ENCODE peak calls at places on chromosomes 11 and 22, in nine cellular contexts. One of them, this sample, is unnamed.
A peak's percentile ranks its signal among the peaks of the same experiment; 100 is the strongest.

GRCh38 chr11:12517741-12518140 is 140.4 kb downstream of the PARVA start:
- DNase-seq in psoas muscle: no peak
- DNase-seq in coronary artery: no peak
- DNase-seq in IMR-90: no peak
- DNase-seq in cardiac muscle cell: no peak
- DNase-seq in kidney: no peak
- DNase-seq in CD8-positive, alpha-beta T cell: no peak
- DNase-seq in suprapubic skin: no peak
- DNase-seq in fibroblast of mammary gland: no peak
- DNase-seq in this sample: no peak

GRCh38 chr11:1392561-1392960 is 2.8 kb downstream of the BRSK2 start:
- DNase-seq in psoas muscle: no peak
- DNase-seq in coronary artery: no peak
- DNase-seq in IMR-90: no peak
- DNase-seq in cardiac muscle cell: no peak
- DNase-seq in kidney: peak; percentile 68
- DNase-seq in CD8-positive, alpha-beta T cell: no peak
- DNase-seq in suprapubic skin: no peak
- DNase-seq in fibroblast of mammary gland: no peak
- DNase-seq in this sample: no peak

GRCh38 chr11:9075441-9076000 is 15.9 kb downstream of the SCUBE2 start:
- DNase-seq in psoas muscle: no peak
- DNase-seq in coronary artery: peak; percentile 50
- DNase-seq in IMR-90: no peak
- DNase-seq in cardiac muscle cell: peak; percentile 20
- DNase-seq in kidney: no peak
- DNase-seq in CD8-positive, alpha-beta T cell: no peak
- DNase-seq in suprapubic skin: no peak
- DNase-seq in fibroblast of mammary gland: no peak
- DNase-seq in this sample: no peak

GRCh38 chr11:118406599-118407166 is 5.3 kb downstream of the ATP5MG start:
- DNase-seq in psoas muscle: no peak
- DNase-seq in coronary artery: no peak
- DNase-seq in IMR-90: peak; percentile 39
- DNase-seq in cardiac muscle cell: peak; percentile 26
- DNase-seq in kidney: no peak
- DNase-seq in CD8-positive, alpha-beta T cell: no peak
- DNase-seq in suprapubic skin: no peak
- DNase-seq in fibroblast of mammary gland: peak; percentile 74
- DNase-seq in this sample: no peak

GRCh38 chr22:28958611-28959010 is 75.2 kb downstream of the ZNRF3 start:
- DNase-seq in psoas muscle: no peak
- DNase-seq in coronary artery: no peak
- DNase-seq in IMR-90: peak; percentile 52
- DNase-seq in cardiac muscle cell: peak; percentile 5
- DNase-seq in kidney: no peak
- DNase-seq in CD8-positive, alpha-beta T cell: no peak
- DNase-seq in suprapubic skin: no peak
- DNase-seq in fibroblast of mammary gland: peak; percentile 92
- DNase-seq in this sample: no peak

GRCh38 chr11:68691402-68691784 is 7.0 kb downstream of the GAL start:
- DNase-seq in psoas muscle: no peak
- DNase-seq in coronary artery: no peak
- DNase-seq in IMR-90: no peak
- DNase-seq in cardiac muscle cell: no peak
- DNase-seq in kidney: no peak
- DNase-seq in CD8-positive, alpha-beta T cell: no peak
- DNase-seq in suprapubic skin: peak; percentile 11
- DNase-seq in fibroblast of mammary gland: no peak
- DNase-seq in this sample: no peak

GRCh38 chr11:61401558-61401957 is 9.2 kb downstream of the TMEM216 start:
- DNase-seq in psoas muscle: no peak
- DNase-seq in coronary artery: no peak
- DNase-seq in IMR-90: no peak
- DNase-seq in cardiac muscle cell: no peak
- DNase-seq in kidney: no peak
- DNase-seq in CD8-positive, alpha-beta T cell: no peak
- DNase-seq in suprapubic skin: no peak
- DNase-seq in fibroblast of mammary gland: no peak
- DNase-seq in this sample: no peak

GRCh38 chr11:63905179-63905578 is 11.8 kb downstream of the RCOR2 start:
- DNase-seq in psoas muscle: no peak
- DNase-seq in coronary artery: no peak
- DNase-seq in IMR-90: peak; percentile 19
- DNase-seq in cardiac muscle cell: no peak
- DNase-seq in kidney: no peak
- DNase-seq in CD8-positive, alpha-beta T cell: no peak
- DNase-seq in suprapubic skin: no peak
- DNase-seq in fibroblast of mammary gland: no peak
- DNase-seq in this sample: no peak

GRCh38 chr11:2699185-2699530 is 636 bp downstream of the KCNQ1OT1 start:
- DNase-seq in psoas muscle: no peak
- DNase-seq in coronary artery: peak; percentile 72
- DNase-seq in IMR-90: peak; percentile 9
- DNase-seq in cardiac muscle cell: no peak
- DNase-seq in kidney: peak; percentile 83
- DNase-seq in CD8-positive, alpha-beta T cell: no peak
- DNase-seq in suprapubic skin: peak; percentile 83
- DNase-seq in fibroblast of mammary gland: no peak
- DNase-seq in this sample: no peak

GRCh38 chr11:2696461-2696860 is 3.3 kb downstream of the KCNQ1OT1 start:
- DNase-seq in psoas muscle: no peak
- DNase-seq in coronary artery: no peak
- DNase-seq in IMR-90: no peak
- DNase-seq in cardiac muscle cell: no peak
- DNase-seq in kidney: no peak
- DNase-seq in CD8-positive, alpha-beta T cell: no peak
- DNase-seq in suprapubic skin: no peak
- DNase-seq in fibroblast of mammary gland: no peak
- DNase-seq in this sample: no peak

GRCh38 chr11:2698386-2699184 is 1.2 kb downstream of the KCNQ1OT1 start:
- DNase-seq in psoas muscle: no peak
- DNase-seq in coronary artery: peak; percentile 33
- DNase-seq in IMR-90: no peak
- DNase-seq in cardiac muscle cell: no peak
- DNase-seq in kidney: no peak
- DNase-seq in CD8-positive, alpha-beta T cell: no peak
- DNase-seq in suprapubic skin: no peak
- DNase-seq in fibroblast of mammary gland: peak; percentile 14
- DNase-seq in this sample: no peak

GRCh38 chr11:2699531-2700414 is at the start of gene KCNQ1OT1:
- DNase-seq in psoas muscle: peak; percentile 90
- DNase-seq in coronary artery: peak; percentile 95
- DNase-seq in IMR-90: peak; percentile 92
- DNase-seq in cardiac muscle cell: peak; percentile 95
- DNase-seq in kidney: peak; percentile 97
- DNase-seq in CD8-positive, alpha-beta T cell: peak; percentile 75
- DNase-seq in suprapubic skin: peak; percentile 95
- DNase-seq in fibroblast of mammary gland: peak; percentile 89
- DNase-seq in this sample: peak; percentile 83

DNA sequence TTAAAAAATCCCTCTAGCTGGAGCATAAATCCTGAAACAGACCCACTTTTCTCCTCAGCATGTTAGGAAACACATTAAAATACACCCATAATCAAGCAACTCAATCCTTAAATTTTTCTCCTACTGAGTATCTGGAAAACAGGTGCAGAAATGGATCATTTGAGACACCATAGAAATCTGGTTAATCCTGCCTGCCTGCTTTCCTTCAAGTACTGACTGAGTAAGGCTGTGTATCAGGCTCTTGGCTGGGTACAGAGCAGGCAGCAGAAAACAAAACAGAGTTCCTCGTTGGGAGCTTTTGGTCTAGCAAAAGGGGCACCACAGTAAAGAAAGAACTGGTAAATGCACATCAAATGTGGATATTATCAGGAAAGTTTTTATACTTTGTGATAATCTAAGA is 1.9 kb downstream of the KCNQ1OT1 start:
- DNase-seq in psoas muscle: no peak
- DNase-seq in coronary artery: no peak
- DNase-seq in IMR-90: no peak
- DNase-seq in cardiac muscle cell: no peak
- DNase-seq in kidney: no peak
- DNase-seq in CD8-positive, alpha-beta T cell: no peak
- DNase-seq in suprapubic skin: no peak
- DNase-seq in fibroblast of mammary gland: no peak
- DNase-seq in this sample: no peak
- H3K4me3 ChIP-seq in psoas muscle: peak overlapping the region; percentile 72
- H3K4me3 ChIP-seq in coronary artery: peak overlapping the region; percentile 84
- H3K4me3 ChIP-seq in IMR-90: peak overlapping the region; percentile 71
- H3K4me3 ChIP-seq in cardiac muscle cell: peak overlapping the region; percentile 70
- H3K4me3 ChIP-seq in kidney: peak overlapping the region; percentile 82
- H3K4me3 ChIP-seq in CD8-positive, alpha-beta T cell: no peak overlapping the region
- H3K4me3 ChIP-seq in suprapubic skin: peak overlapping the region; percentile 63
- H3K4me3 ChIP-seq in fibroblast of mammary gland: peak overlapping the region; percentile 76
- H3K4me3 ChIP-seq in this sample: peak overlapping the region; percentile 56

GRCh38 chr11:34269031-34269430 is 88.8 kb downstream of the ABTB2 start:
- DNase-seq in psoas muscle: no peak
- DNase-seq in coronary artery: no peak
- DNase-seq in IMR-90: no peak
- DNase-seq in cardiac muscle cell: no peak
- DNase-seq in kidney: no peak
- DNase-seq in CD8-positive, alpha-beta T cell: no peak
- DNase-seq in suprapubic skin: no peak
- DNase-seq in fibroblast of mammary gland: no peak
- DNase-seq in this sample: no peak
- TF ChIP-seq CTCF in psoas muscle: no peak
- TF ChIP-seq CTCF in coronary artery: no peak
- TF ChIP-seq CTCF in IMR-90: no peak
- TF ChIP-seq CTCF in cardiac muscle cell: no peak
- TF ChIP-seq CTCF in kidney: no peak
- TF ChIP-seq CTCF in CD8-positive, alpha-beta T cell: no peak
- TF ChIP-seq CTCF in suprapubic skin: no peak
- TF ChIP-seq CTCF in fibroblast of mammary gland: no peak
- TF ChIP-seq CTCF in this sample: no peak

GRCh38 chr11:130740819-130741218 is 175.5 kb downstream of the SNX19 start:
- DNase-seq in psoas muscle: no peak
- DNase-seq in coronary artery: no peak
- DNase-seq in IMR-90: peak; percentile 33
- DNase-seq in cardiac muscle cell: no peak
- DNase-seq in kidney: no peak
- DNase-seq in CD8-positive, alpha-beta T cell: no peak
- DNase-seq in suprapubic skin: no peak
- DNase-seq in fibroblast of mammary gland: peak; percentile 22
- DNase-seq in this sample: no peak

GRCh38 chr11:130732476-130732875 is 183.8 kb downstream of the SNX19 start:
- DNase-seq in psoas muscle: no peak
- DNase-seq in coronary artery: no peak
- DNase-seq in IMR-90: peak; percentile 37
- DNase-seq in cardiac muscle cell: no peak
- DNase-seq in kidney: no peak
- DNase-seq in CD8-positive, alpha-beta T cell: no peak
- DNase-seq in suprapubic skin: no peak
- DNase-seq in fibroblast of mammary gland: peak; percentile 48
- DNase-seq in this sample: no peak

GRCh38 chr11:130737041-130737830 is 179.0 kb downstream of the SNX19 start:
- DNase-seq in psoas muscle: no peak
- DNase-seq in coronary artery: no peak
- DNase-seq in IMR-90: no peak
- DNase-seq in cardiac muscle cell: no peak
- DNase-seq in kidney: no peak
- DNase-seq in CD8-positive, alpha-beta T cell: no peak
- DNase-seq in suprapubic skin: no peak
- DNase-seq in fibroblast of mammary gland: no peak
- DNase-seq in this sample: no peak

GRCh38 chr11:130738618-130739017 is 177.7 kb downstream of the SNX19 start:
- DNase-seq in psoas muscle: no peak
- DNase-seq in coronary artery: no peak
- DNase-seq in IMR-90: peak; percentile 66
- DNase-seq in cardiac muscle cell: peak; percentile 25
- DNase-seq in kidney: no peak
- DNase-seq in CD8-positive, alpha-beta T cell: no peak
- DNase-seq in suprapubic skin: no peak
- DNase-seq in fibroblast of mammary gland: peak; percentile 61
- DNase-seq in this sample: no peak

GRCh38 chr11:130737866-130738431 is 178.3 kb downstream of the SNX19 start:
- DNase-seq in psoas muscle: peak; percentile 44
- DNase-seq in coronary artery: no peak
- DNase-seq in IMR-90: peak; percentile 89
- DNase-seq in cardiac muscle cell: peak; percentile 81
- DNase-seq in kidney: peak; percentile 92
- DNase-seq in CD8-positive, alpha-beta T cell: no peak
- DNase-seq in suprapubic skin: no peak
- DNase-seq in fibroblast of mammary gland: peak; percentile 91
- DNase-seq in this sample: peak; percentile 61
- H3K4me3 ChIP-seq in psoas muscle: no peak overlapping the region
- H3K4me3 ChIP-seq in coronary artery: peak overlapping the region; percentile 25
- H3K4me3 ChIP-seq in IMR-90: peak overlapping the region; percentile 0
- H3K4me3 ChIP-seq in cardiac muscle cell: no peak overlapping the region
- H3K4me3 ChIP-seq in kidney: no peak overlapping the region
- H3K4me3 ChIP-seq in CD8-positive, alpha-beta T cell: no peak overlapping the region
- H3K4me3 ChIP-seq in suprapubic skin: no peak overlapping the region
- H3K4me3 ChIP-seq in fibroblast of mammary gland: no peak overlapping the region
- H3K4me3 ChIP-seq in this sample: peak overlapping the region; percentile 3

GRCh38 chr11:72814831-72815618 is 814 bp downstream of the ATG16L2 start:
- DNase-seq in psoas muscle: no peak
- DNase-seq in coronary artery: peak; percentile 79
- DNase-seq in IMR-90: peak; percentile 54
- DNase-seq in cardiac muscle cell: peak; percentile 45
- DNase-seq in kidney: no peak
- DNase-seq in CD8-positive, alpha-beta T cell: no peak
- DNase-seq in suprapubic skin: no peak
- DNase-seq in fibroblast of mammary gland: peak; percentile 57
- DNase-seq in this sample: no peak

GRCh38 chr11:72814139-72814830 is at the start of gene ATG16L2:
- DNase-seq in psoas muscle: peak; percentile 88
- DNase-seq in coronary artery: peak; percentile 91
- DNase-seq in IMR-90: peak; percentile 76
- DNase-seq in cardiac muscle cell: peak; percentile 89
- DNase-seq in kidney: peak; percentile 95
- DNase-seq in CD8-positive, alpha-beta T cell: peak; percentile 83
- DNase-seq in suprapubic skin: peak; percentile 91
- DNase-seq in fibroblast of mammary gland: peak; percentile 70
- DNase-seq in this sample: no peak

GRCh38 chr11:72813740-72814138 is 472 bp upstream of the ATG16L2 start:
- DNase-seq in psoas muscle: peak; percentile 89
- DNase-seq in coronary artery: no peak
- DNase-seq in IMR-90: peak; percentile 66
- DNase-seq in cardiac muscle cell: peak; percentile 83
- DNase-seq in kidney: no peak
- DNase-seq in CD8-positive, alpha-beta T cell: no peak
- DNase-seq in suprapubic skin: no peak
- DNase-seq in fibroblast of mammary gland: peak; percentile 68
- DNase-seq in this sample: no peak

GRCh38 chr11:72812604-72812967 is 1.6 kb upstream of the ATG16L2 start:
- DNase-seq in psoas muscle: no peak
- DNase-seq in coronary artery: no peak
- DNase-seq in IMR-90: no peak
- DNase-seq in cardiac muscle cell: no peak
- DNase-seq in kidney: no peak
- DNase-seq in CD8-positive, alpha-beta T cell: no peak
- DNase-seq in suprapubic skin: no peak
- DNase-seq in fibroblast of mammary gland: no peak
- DNase-seq in this sample: no peak

DNA sequence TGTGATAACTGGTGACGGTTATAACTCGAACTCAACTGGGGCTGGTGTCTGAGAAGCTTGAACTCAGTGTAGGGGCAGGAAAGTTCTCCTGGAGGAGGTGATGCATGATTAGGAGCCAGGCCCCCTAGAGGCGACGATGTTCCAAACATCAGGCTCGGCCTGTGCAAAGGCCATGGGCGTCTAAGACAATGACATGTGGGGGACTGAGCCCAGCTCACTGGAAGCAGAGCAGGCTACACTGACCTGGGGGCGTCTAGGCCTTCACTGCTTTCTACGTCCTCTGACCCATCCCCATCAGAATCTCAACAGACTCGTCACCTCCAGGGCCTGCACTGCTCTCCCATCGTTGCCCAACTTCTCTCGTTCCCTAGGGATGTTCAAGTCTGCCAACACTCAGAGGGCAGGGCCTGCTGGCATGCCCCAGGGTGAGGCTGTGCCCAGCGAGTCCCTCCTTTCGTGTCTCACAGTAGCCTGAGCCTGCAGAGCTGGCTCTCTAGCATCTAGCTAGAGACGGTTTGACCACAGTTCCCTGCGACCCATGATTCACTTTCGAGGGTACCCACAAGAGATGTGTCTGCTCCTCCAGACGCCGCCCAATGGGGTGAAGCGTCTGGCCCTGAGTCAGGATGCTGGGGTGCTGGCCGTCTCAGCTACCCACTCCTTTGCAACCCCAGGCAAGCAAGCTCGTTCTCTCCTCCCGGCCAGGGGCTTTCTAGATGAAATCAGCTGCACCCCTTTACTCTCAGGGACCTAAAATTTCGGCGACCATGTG is 1.1 kb upstream of the ATG16L2 start:
- DNase-seq in psoas muscle: peak; percentile 61
- DNase-seq in coronary artery: peak; percentile 94
- DNase-seq in IMR-90: peak; percentile 60
- DNase-seq in cardiac muscle cell: peak; percentile 59
- DNase-seq in kidney: peak; percentile 77
- DNase-seq in CD8-positive, alpha-beta T cell: no peak
- DNase-seq in suprapubic skin: no peak
- DNase-seq in fibroblast of mammary gland: peak; percentile 67
- DNase-seq in this sample: no peak
- TF ChIP-seq CTCF in psoas muscle: peak; percentile 56
- TF ChIP-seq CTCF in coronary artery: no peak
- TF ChIP-seq CTCF in IMR-90: peak; percentile 58
- TF ChIP-seq CTCF in cardiac muscle cell: peak; percentile 69
- TF ChIP-seq CTCF in kidney: peak; percentile 41
- TF ChIP-seq CTCF in CD8-positive, alpha-beta T cell: peak; percentile 55
- TF ChIP-seq CTCF in suprapubic skin: peak; percentile 35
- TF ChIP-seq CTCF in fibroblast of mammary gland: peak; percentile 75
- TF ChIP-seq CTCF in this sample: peak; percentile 80

This sample was measured in HFF-Myc.